ENCODE peak calls at places on chromosomes 12 and 14, in six cellular contexts. Q, O, E, M, R and J are unnamed samples.

GRCh38 chr12:81329088-81329487 is 251.2 kb downstream of the ACSS3 start:
- DNase-seq in Q (peak; percentile 2), O (peak; percentile 10), E (peak; percentile 72), M (no peak), R (peak; percentile 49), J (no peak)

GRCh38 chr14:64604001-64604400 is 54.2 kb downstream of the PPP1R36 start:
- DNase-seq in Q (no peak), O (no peak), E (no peak), M (no peak), R (no peak), J (no peak)

GRCh38 chr14:48349689-48350088 is 674.3 kb upstream of the MDGA2 start:
- DNase-seq in Q (peak; percentile 38), O (no peak), E (no peak), M (no peak), R (no peak), J (no peak)

GRCh38 chr12:131917139-131917710 is 11.9 kb upstream of the PUS1 start:
- DNase-seq in Q (no peak), O (no peak), E (peak; percentile 79), M (no peak), R (no peak), J (no peak)

GRCh38 chr14:32559595-32559994 is 230.5 kb downstream of the AKAP6 start:
- DNase-seq in Q (no peak), O (peak; percentile 19), E (no peak), M (no peak), R (no peak), J (no peak)

GRCh38 chr12:1457901-1458300 is 136.5 kb downstream of the FBXL14 start:
- DNase-seq in Q (peak; percentile 90), O (peak; percentile 26), E (no peak), M (no peak), R (no peak), J (peak; percentile 71)

GRCh38 chr12:96354326-96354725 is 45.9 kb downstream of the CDK17 start:
- DNase-seq in Q (peak; percentile 62), O (peak; percentile 37), E (no peak), M (no peak), R (no peak), J (no peak)

GRCh38 chr14:53327716-53328115 is 174.6 kb upstream of the DDHD1 start:
- DNase-seq in Q (peak; percentile 69), O (peak; percentile 35), E (no peak), M (no peak), R (no peak), J (peak; percentile 38)

GRCh38 chr12:120497524-120498150 is 1.7 kb downstream of the DYNLL1 start:
- DNase-seq in Q (peak; percentile 41), O (no peak), E (no peak), M (no peak), R (no peak), J (no peak)

GRCh38 chr14:88310457-88310856 is 12.6 kb downstream of the KCNK10 start:
- DNase-seq in Q (no peak), O (no peak), E (no peak), M (peak; percentile 85), R (no peak), J (no peak)

GRCh38 chr12:86283607-86284006 is 27.4 kb upstream of the MGAT4C start:
- DNase-seq in Q (no peak), O (peak; percentile 1), E (no peak), M (no peak), R (no peak), J (no peak)

GRCh38 chr12:52007158-52007921 is 594 bp downstream of the TAMALIN start:
- DNase-seq in Q (no peak), O (peak; percentile 35), E (peak; percentile 49), M (no peak), R (no peak), J (no peak)

DNA sequence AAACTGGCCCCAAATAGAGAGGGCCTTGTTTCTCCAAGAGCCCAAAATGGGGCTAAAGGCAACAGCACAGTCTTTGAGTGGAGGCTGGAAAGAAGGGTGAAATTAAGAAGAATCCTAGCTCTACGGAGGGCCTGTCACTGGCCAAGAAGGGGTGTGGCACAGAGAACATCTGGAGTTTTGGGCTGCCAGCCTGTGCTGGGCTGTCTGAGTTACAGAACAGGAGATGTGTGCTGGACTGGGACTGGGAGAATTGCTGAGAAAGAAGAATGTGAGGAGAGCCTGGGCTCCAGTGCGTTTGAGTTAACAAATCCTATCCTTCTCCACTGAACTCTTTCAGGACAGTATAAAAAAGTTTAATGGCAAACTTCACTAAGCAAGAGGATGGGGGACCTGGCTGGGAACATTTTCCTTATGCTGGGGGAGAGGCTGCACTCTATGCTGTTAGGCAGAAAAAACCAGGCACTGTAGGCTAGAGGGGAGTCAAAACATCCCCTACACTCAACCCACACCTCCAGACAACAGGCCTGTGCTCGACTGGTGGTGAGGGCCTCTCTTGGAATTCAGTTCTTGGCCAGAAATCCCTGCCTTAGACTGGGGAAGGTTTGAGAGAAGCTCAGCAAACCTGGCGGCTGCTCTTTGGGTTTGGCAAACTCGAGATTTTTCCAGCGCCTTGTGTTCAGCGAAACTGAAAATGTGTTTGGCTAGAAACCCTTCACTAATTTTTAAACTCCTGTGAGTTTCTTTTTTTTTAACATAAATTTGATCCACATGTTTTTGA is 217.3 kb downstream of the MON2 start:
- DNase-seq in Q (peak; percentile 30), O (no peak), E (no peak), M (no peak), R (no peak), J (no peak)
- H2AK5ac ChIP-seq in Q (no peak overlapping the region), O (peak overlapping the region; percentile 39), E (no peak overlapping the region), M (no peak overlapping the region), R (peak overlapping the region; percentile 34), J (no peak overlapping the region)

GRCh38 chr12:6890789-6891624 is 13.6 kb upstream of the LRRC23 start:
- DNase-seq in Q (peak; percentile 94), O (peak; percentile 95), E (peak; percentile 99), M (peak; percentile 96), R (peak; percentile 99), J (peak; percentile 99)
- H3K18ac ChIP-seq in Q (peak overlapping the region; percentile 62), O (peak overlapping the region; percentile 93), E (peak overlapping the region; percentile 94), M (peak overlapping the region; percentile 94), R (peak overlapping the region; percentile 71), J (peak overlapping the region; percentile 67)

DNA sequence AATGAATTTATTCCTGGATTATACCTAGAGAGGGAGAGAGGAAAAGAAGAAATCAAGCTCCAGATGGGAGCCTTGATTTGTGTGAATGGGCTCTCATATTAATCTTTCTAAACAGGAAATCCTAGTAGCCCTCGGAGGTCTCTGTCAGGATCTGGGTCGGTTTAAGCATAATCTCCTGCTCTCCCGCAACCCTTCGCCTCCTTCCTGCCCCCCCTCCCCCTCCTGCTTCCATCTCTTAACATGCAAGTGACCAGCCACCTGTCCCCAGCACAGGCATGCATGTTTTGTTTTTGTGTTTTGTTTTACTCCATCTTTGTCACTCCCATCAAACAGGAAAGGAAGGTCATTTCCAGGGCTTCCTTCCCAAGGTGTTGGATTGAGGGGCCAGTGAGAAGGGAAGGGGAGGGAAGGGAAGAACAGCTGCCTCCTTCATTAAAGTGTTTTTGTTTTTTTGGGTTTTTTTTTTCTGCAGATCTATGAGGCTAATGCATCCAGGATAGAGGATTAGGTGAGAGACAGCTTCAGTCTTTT is 4.8 kb upstream of the KCNA5 start:
- DNase-seq in Q (no peak), O (no peak), E (no peak), M (no peak), R (no peak), J (no peak)
- H3K14ac ChIP-seq in Q (no peak overlapping the region), O (no peak overlapping the region), E (no peak overlapping the region), M (no peak overlapping the region), R (no peak overlapping the region), J (no peak overlapping the region)

GRCh38 chr12:8813963-8814362 is 8.5 kb upstream of the A2ML1 start:
- DNase-seq in Q (no peak), O (no peak), E (no peak), M (no peak), R (no peak), J (no peak)
- H2AK5ac ChIP-seq in Q (no peak overlapping the region), O (no peak overlapping the region), E (no peak overlapping the region), M (no peak overlapping the region), R (peak overlapping the region; percentile 90), J (no peak overlapping the region)

DNA sequence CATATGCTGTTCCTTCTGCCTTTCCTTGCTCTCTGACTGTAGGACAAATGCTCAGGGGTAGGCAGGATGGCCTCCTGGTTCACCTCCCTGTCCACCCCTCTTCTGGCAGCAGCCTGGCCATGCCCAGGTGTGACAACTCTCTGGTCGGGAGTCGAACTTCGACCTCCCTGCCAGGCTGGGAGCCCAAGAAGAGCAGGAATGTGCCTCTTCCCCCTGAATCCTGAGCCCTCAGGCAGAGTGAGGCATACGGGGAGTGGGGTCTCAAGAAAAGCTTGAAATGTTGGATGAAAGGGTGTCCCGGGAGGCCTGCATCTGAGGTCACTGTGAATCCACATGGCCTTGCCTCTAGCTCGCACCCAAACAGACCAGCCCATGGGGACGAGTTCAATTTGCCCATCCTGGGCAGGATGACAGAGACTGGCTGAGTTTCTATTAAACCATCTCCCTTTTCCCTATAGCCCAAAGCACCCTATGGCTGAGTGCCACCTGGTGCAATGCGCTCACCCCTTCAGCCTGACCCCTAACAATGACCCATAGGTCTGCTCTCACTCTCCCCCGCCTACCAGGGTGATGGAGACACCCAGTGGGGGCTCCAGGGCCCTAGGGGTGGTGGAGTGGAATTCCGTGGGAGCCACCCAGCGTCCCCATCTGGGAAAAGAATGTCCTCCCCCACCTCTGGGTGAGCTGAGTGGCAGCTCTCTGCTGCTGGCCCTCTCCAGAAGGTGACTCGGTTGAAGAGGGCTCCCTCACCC is 52.9 kb upstream of the DIO3 start:
- DNase-seq in Q (no peak), O (no peak), E (no peak), M (no peak), R (no peak), J (no peak)
- H3K18ac ChIP-seq in Q (no peak overlapping the region), O (no peak overlapping the region), E (no peak overlapping the region), M (peak overlapping the region; percentile 12), R (no peak overlapping the region), J (no peak overlapping the region)

DNA sequence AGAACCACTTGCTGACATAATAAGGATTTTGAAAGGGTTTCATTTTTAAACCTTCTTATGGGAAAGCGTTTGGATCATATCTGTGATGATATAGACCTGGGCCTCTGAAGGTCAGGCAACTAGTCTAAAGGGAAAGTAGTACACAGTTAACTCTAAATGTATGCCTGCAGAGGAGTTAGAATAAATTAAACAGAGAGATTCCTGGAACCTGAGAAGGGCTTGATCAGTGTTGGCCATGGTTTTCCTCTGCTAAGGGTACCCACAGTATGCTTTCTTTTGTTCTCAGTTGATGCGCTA is 14.4 kb upstream of the POLR3B start:
- DNase-seq in Q (no peak), O (no peak), E (no peak), M (no peak), R (no peak), J (no peak)
- H3K14ac ChIP-seq in Q (no peak overlapping the region), O (no peak overlapping the region), E (no peak overlapping the region), M (no peak overlapping the region), R (no peak overlapping the region), J (no peak overlapping the region)

DNA sequence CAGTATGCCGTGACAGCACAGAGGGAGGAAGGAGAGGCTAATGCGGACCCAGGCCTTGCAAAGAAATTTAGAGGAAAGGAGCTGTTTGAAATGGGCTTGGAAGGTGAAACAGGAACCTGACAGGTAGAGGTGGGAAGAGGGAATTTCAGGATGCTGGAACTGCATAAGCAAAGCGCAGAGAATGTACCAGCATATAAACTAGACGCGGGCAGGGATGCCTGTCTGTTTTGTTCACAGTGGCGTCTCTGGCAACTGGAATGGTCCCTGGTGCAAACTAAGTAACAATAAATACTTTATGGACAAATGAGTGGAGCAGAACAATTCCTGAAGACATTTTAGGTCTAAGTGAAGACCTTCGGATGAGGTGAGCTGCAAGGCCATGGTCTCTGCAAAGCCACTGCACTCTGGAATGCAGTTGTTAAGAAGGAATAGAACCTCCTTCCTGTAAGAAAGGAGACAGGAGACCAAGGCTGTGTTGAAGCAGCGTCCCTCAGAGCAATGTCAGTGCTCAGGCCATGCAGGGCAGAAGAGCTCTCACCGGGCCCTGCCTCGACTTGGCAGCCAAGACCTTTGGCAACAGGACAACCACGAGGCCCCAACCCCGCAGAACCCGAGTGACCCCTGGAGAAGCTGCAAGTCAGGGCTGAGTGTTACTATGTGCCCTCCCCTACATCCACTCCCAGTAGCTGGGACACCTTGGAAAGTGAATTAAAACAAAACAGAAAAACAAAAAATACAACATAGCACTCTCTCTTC is 42.8 kb downstream of the PITPNM2 start:
- DNase-seq in Q (no peak), O (no peak), E (no peak), M (no peak), R (no peak), J (peak; percentile 72)
- H2AK5ac ChIP-seq in Q (no peak overlapping the region), O (no peak overlapping the region), E (no peak overlapping the region), M (no peak overlapping the region), R (peak overlapping the region; percentile 45), J (no peak overlapping the region)